ENCODE peak calls at places on chromosomes 4 and X, in four cellular contexts. W is tibial nerve, K is cardiac fibroblast, N is AG10803. O is an unnamed sample.

GRCh38 chr4:144820115-144820514 is 174.2 kb downstream of the HHIP start:
- DNase-seq in N (peak), K (peak), W (no peak), O (no peak)

GRCh38 chr4:22957774-22958173 is 265.0 kb downstream of the GBA3 start:
- DNase-seq in W (no peak), K (no peak), N (no peak), O (no peak)

GRCh38 chr4:31094474-31094873 is 374.3 kb downstream of the PCDH7 start:
- DNase-seq in N (no peak), W (no peak), K (no peak), O (no peak)

GRCh38 chrX:31715675-31716074 is 643.8 kb upstream of the FTHL17 start:
- DNase-seq in W (no peak), K (no peak), N (no peak), O (no peak)

GRCh38 chr4:185892165-185892564 is 80.2 kb upstream of the SORBS2 start:
- DNase-seq in W (no peak), K (no peak), N (no peak), O (no peak)

GRCh38 chr4:74320559-74321118 is 12.4 kb downstream of the EPGN start:
- DNase-seq in W (no peak), K (peak), N (peak), O (no peak)

GRCh38 chr4:1766336-1767057 is 26.6 kb upstream of the FGFR3 start:
- DNase-seq in N (no peak), W (no peak), K (no peak), O (no peak)

GRCh38 chr4:120664851-120665250 is 257.7 kb downstream of the PRDM5 start:
- DNase-seq in K (no peak), W (no peak), N (no peak), O (no peak)

GRCh38 chrX:10052906-10053625 is 85.9 kb downstream of the CLDN34 start:
- DNase-seq in K (peak), W (no peak), N (peak), O (no peak)

GRCh38 chrX:24513416-24513815 is 48.3 kb downstream of the PDK3 start:
- DNase-seq in K (no peak), N (no peak), W (no peak), O (no peak)

GRCh38 chr4:1491630-1492457 is 85.6 kb upstream of the NKX1-1 start:
- DNase-seq in K (no peak), N (no peak), W (no peak), O (no peak)

GRCh38 chrX:11398785-11399184 is 105.6 kb downstream of the AMELX start:
- DNase-seq in K (no peak), N (peak), W (no peak), O (no peak)

GRCh38 chrX:11398139-11398538 is 104.9 kb downstream of the AMELX start:
- DNase-seq in W (no peak), K (no peak), N (no peak), O (no peak)

GRCh38 chrX:11395859-11396258 is 102.6 kb downstream of the AMELX start:
- DNase-seq in N (no peak), K (no peak), W (no peak), O (no peak)

GRCh38 chrX:11397680-11398079 is 104.5 kb downstream of the AMELX start:
- DNase-seq in W (no peak), N (no peak), K (no peak), O (no peak)

GRCh38 chrX:11393949-11394654 is 100.9 kb downstream of the AMELX start:
- DNase-seq in K (no peak), W (no peak), N (no peak), O (no peak)
- TF ChIP-seq CTCF in K (no peak), W (no peak), N (no peak), O (no peak)

GRCh38 chr4:25654031-25654970 is 1.4 kb upstream of the SLC34A2 start:
- DNase-seq in K (no peak), N (no peak), W (no peak), O (no peak)
- TF ChIP-seq CTCF in K (no peak), N (no peak), W (no peak), O (no peak)

DNA sequence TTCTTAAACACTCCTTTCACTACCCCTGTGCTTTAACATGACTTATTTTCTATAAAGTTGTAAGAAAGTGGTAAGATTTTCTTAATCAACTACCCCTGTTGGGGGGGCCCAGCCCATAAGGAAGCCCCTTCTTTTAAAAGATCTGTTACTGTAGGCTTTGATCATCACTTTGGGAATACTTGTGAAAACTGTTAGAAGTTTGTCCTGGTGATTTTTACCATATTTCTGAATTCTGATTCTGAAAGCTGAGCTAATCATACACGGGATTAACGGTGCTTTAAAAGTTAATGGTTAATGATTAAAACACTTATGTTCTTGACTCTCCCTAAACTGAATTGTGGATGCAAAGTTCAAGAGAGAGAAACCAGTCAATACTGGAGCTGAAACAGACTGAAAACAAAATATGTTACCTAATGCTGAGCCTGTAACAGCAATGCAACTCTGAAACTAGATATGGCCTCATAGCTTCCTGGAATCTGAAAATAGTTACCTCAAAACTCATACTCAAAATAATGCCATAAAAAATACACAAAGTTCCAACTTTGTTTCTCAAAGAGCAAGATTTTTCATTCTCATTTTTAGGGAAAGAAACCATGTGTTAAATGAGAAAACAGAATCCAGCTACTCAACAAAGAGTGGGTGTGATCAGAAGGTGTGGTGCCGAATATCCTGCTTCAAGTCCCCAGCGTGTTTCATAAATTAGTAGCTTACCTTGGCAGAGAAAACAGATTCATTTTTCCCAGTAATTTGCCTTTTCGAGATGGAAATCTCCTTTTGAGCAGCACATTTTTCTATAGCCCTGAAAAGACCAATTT is 31.6 kb downstream of the ADH7 start:
- DNase-seq in N (peak), K (peak), W (no peak), O (no peak)
- TF ChIP-seq CTCF in N (no peak), K (no peak), W (no peak), O (no peak)

GRCh38 chrX:15566244-15566643 is 34.5 kb downstream of the ACE2 start:
- DNase-seq in N (no peak), K (no peak), W (no peak), O (no peak)
- TF ChIP-seq CTCF in N (no peak), K (peak), W (no peak), O (no peak)

O was measured in mesothelial cell of epicardium.